ENCODE peak calls at places on chromosomes 11 and 22, in five cellular contexts. S, E, N, F and Q are unnamed samples.

GRCh38 chr11:122108192-122108799 is 7.7 kb downstream of the BLID start:
- DNase-seq in S (no peak), E (peak; percentile 20), N (no peak), F (no peak), Q (peak; percentile 81)

GRCh38 chr11:104609766-104610165 is 288.5 kb downstream of the CASP12 start:
- DNase-seq in S (no peak), E (no peak), N (no peak), F (no peak), Q (no peak)

GRCh38 chr11:126716456-126717083 is 284.0 kb downstream of the KIRREL3 start:
- DNase-seq in S (no peak), E (no peak), N (no peak), F (no peak), Q (peak; percentile 73)

GRCh38 chr11:692824-693414 is 2.1 kb downstream of the DEAF1 start:
- DNase-seq in S (no peak), E (no peak), N (no peak), F (no peak), Q (no peak)

GRCh38 chr22:28714043-28714442 is 27.6 kb downstream of the CHEK2 start:
- DNase-seq in S (no peak), E (no peak), N (no peak), F (no peak), Q (no peak)

GRCh38 chr22:49119551-49119952 is 708.1 kb downstream of the BRD1 start:
- DNase-seq in S (no peak), E (peak; percentile 65), N (peak; percentile 79), F (no peak), Q (no peak)

GRCh38 chr11:130847517-130847916 is 68.8 kb downstream of the SNX19 start:
- DNase-seq in S (no peak), E (no peak), N (no peak), F (no peak), Q (no peak)

GRCh38 chr11:132028380-132029240 is 658.2 kb downstream of the NTM start:
- DNase-seq in S (peak; percentile 17), E (no peak), N (no peak), F (no peak), Q (no peak)

GRCh38 chr22:35191412-35191811 is 65.9 kb upstream of the HMGXB4 start:
- DNase-seq in S (peak; percentile 47), E (no peak), N (no peak), F (no peak), Q (no peak)

GRCh38 chr22:26848244-26848920 is 191.0 kb downstream of the MIAT start:
- DNase-seq in S (peak; percentile 62), E (no peak), N (no peak), F (no peak), Q (no peak)

GRCh38 chr11:26766996-26767395 is 45.1 kb upstream of the SLC5A12 start:
- DNase-seq in S (no peak), E (no peak), N (no peak), F (no peak), Q (no peak)

GRCh38 chr22:29912605-29913398 is 29.8 kb downstream of the MTMR3 start:
- DNase-seq in S (no peak), E (no peak), N (no peak), F (no peak), Q (no peak)

GRCh38 chr22:26689553-26690301 is 32.3 kb downstream of the MIAT start:
- DNase-seq in S (no peak), E (no peak), N (no peak), F (no peak), Q (no peak)

GRCh38 chr11:33919645-33920044 is 27.8 kb upstream of the LMO2 start:
- DNase-seq in S (no peak), E (no peak), N (no peak), F (no peak), Q (no peak)

GRCh38 chr11:72430743-72431570 is 3.4 kb downstream of the CLPB start:
- DNase-seq in S (no peak), E (no peak), N (no peak), F (peak; percentile 76), Q (peak; percentile 53)

GRCh38 chr22:27139935-27140493 is 482.6 kb downstream of the MIAT start:
- DNase-seq in S (no peak), E (peak; percentile 58), N (peak; percentile 75), F (no peak), Q (no peak)

GRCh38 chr11:63920126-63920869 is 3.3 kb upstream of the RCOR2 start:
- DNase-seq in S (no peak), E (peak; percentile 61), N (peak; percentile 86), F (peak; percentile 91), Q (peak; percentile 73)

GRCh38 chr11:72378704-72379383 is 55.5 kb downstream of the CLPB start:
- DNase-seq in S (peak; percentile 91), E (peak; percentile 85), N (peak; percentile 80), F (no peak), Q (peak; percentile 57)

GRCh38 chr22:39306456-39307361 is 12.7 kb downstream of the RPL3 start:
- DNase-seq in S (no peak), E (peak; percentile 54), N (no peak), F (no peak), Q (no peak)

GRCh38 chr11:100190395-100190794 is 496.7 kb upstream of the ARHGAP42 start:
- DNase-seq in S (no peak), E (no peak), N (no peak), F (no peak), Q (no peak)

GRCh38 chr22:37121887-37122591 is 12.5 kb upstream of the TMPRSS6 start:
- DNase-seq in S (no peak), E (no peak), N (peak; percentile 75), F (no peak), Q (peak; percentile 16)
- TF ChIP-seq CTCF in S (no peak), E (no peak), N (no peak), F (no peak), Q (no peak)

DNA sequence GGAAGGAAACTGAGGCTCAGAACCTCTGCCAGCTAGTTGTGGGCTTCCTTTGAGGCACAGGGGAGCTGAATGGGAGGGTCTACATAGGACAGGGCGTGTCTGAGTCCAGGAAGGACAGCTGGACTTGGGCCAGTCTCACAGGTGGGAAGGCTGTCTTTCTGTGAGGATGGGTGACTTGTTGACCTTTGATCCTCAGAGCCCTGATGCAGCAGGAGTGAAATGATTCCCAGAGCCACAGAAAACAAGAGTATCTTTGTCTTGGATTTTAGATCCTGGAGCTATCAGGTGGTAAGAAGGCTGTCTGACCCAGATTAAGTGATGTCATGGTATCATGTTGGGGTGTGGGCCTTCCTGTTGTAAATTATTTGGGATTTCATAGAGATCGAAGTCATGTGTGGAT is 15.0 kb downstream of the PTPRJ start:
- DNase-seq in S (no peak), E (no peak), N (no peak), F (no peak), Q (no peak)
- H3K4me1 ChIP-seq in S (peaks cover 6% of the 10 kb centered on the region), E (peaks cover 9% of the 10 kb centered on the region), N (peaks cover 2% of the 10 kb centered on the region), F (peaks cover 52% of the 10 kb centered on the region), Q (no peaks in the 10 kb centered on the region)

DNA sequence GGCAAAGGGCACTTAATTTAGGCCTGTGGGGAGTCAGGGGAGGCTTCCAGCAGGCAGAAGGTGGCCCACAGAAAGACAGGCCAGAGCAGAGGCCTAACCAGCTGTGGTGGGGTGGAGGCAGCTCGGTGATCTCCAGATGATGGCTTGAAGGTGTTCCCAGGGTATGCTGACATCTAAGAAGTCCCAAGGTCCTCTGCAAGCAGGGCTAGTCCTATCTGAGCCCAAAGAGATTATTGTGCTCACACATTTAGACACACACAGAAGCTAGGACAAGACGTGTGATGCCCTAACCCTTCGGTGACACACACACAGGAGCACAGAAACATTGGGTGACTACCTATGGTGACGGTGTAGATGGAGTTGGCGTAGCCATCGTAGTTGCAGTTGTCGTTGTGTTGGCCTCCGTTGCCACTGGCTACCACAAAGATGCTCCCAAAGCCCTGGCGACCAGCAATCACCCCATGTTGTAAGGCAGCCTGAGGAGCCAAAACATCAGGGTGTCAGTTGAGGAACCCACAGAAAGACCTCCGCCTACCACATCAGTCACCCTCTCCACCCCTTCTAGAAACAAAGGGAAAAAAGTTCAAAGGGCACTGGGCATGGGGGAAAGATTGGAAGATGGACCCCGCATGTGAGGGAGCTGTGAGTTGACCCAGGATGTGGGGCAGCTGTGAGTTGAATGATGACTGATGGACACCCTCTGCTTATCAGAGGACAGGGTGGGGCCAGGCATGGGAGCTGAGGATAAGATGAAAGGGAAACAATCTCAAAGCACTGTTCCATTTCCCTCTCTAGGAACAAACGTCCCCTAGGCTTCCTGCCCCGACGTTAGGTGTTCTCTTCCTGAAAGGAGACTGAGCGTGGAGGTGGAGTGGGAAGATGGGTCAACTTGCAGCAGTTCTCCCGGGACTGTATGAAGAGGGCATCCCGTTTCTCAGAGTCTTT is 7.9 kb downstream of the PCSK7 start:
- DNase-seq in S (no peak), E (no peak), N (peak; percentile 64), F (peak; percentile 49), Q (no peak)
- H3K4me3 ChIP-seq in S (no peak overlapping the region), E (no peak overlapping the region), N (no peak overlapping the region), F (no peak overlapping the region), Q (no peak overlapping the region)

GRCh38 chr11:76946223-76946622 is 85.5 kb downstream of the ACER3 start:
- DNase-seq in S (no peak), E (no peak), N (no peak), F (no peak), Q (no peak)
- TF ChIP-seq CTCF in S (no peak), E (no peak), N (no peak), F (no peak), Q (no peak)